ENCODE peak calls at places on chromosomes 6 and 20, in four cellular contexts. E, S, M and A are unnamed samples.

GRCh38 chr6:157269261-157269794 is 54.0 kb downstream of the TMEM242 start:
- DNase-seq in S (no peak), M (peak), E (no peak), A (no peak)

GRCh38 chr6:17057322-17057721 is 44.5 kb upstream of the STMND1 start:
- DNase-seq in M (no peak), E (no peak), S (no peak), A (no peak)

GRCh38 chr20:25867776-25868649 is 171.4 kb upstream of the ZNF337 start:
- DNase-seq in S (peak), M (peak), E (peak), A (peak)

GRCh38 chr6:37566209-37566859 is 66.6 kb upstream of the CCDC167 start:
- DNase-seq in S (peak), M (peak), E (peak), A (no peak)

GRCh38 chr6:19538086-19538485 is 299.1 kb upstream of the ID4 start:
- DNase-seq in M (no peak), E (no peak), S (peak), A (peak)

GRCh38 chr6:45479834-45480696 is 102.3 kb upstream of the SUPT3H start:
- DNase-seq in M (no peak), E (no peak), S (no peak), A (no peak)

GRCh38 chr6:39812853-39813533 is 20.8 kb downstream of the DAAM2 start:
- DNase-seq in S (no peak), M (peak), E (no peak), A (peak)

GRCh38 chr6:143270026-143270425 is 180.5 kb downstream of the ADAT2 start:
- DNase-seq in M (no peak), E (no peak), S (no peak), A (no peak)

GRCh38 chr6:166592818-166593217 is 6.3 kb upstream of the RAMACL start:
- DNase-seq in M (no peak), E (no peak), S (no peak), A (no peak)

GRCh38 chr6:156423829-156424228 is 353.3 kb upstream of the ARID1B start:
- DNase-seq in S (no peak), E (no peak), M (no peak), A (no peak)

GRCh38 chr6:25415274-25415673 is 136.1 kb downstream of the CARMIL1 start:
- DNase-seq in S (no peak), E (no peak), M (no peak), A (no peak)

GRCh38 chr6:7542878-7543394 is 1.5 kb downstream of the DSP start:
- DNase-seq in S (peak), M (no peak), E (peak), A (peak)

GRCh38 chr6:34476462-34476861 is 10.6 kb downstream of the PACSIN1 start:
- DNase-seq in S (no peak), E (no peak), M (no peak), A (no peak)

GRCh38 chr20:58829531-58829941 is 21.2 kb downstream of the GNAS-AS1 start:
- DNase-seq in S (no peak), E (no peak), M (peak), A (no peak)

GRCh38 chr6:73079978-73080377 is 145.3 kb downstream of the KHDC1L start:
- DNase-seq in M (no peak), S (no peak), E (no peak), A (no peak)

GRCh38 chr20:4722571-4722970 is 862 bp downstream of the PRND start:
- DNase-seq in E (peak), S (no peak), M (no peak), A (no peak)

GRCh38 chr6:7730411-7730810 is 4.5 kb downstream of the BMP6 start:
- DNase-seq in E (no peak), M (no peak), S (no peak), A (no peak)

GRCh38 chr6:137804647-137805046 is 62.4 kb upstream of the TNFAIP3 start:
- DNase-seq in S (no peak), E (no peak), M (no peak), A (no peak)

GRCh38 chr6:106512048-106512957 is 117.0 kb downstream of the RTN4IP1 start:
- DNase-seq in E (peak), S (peak), M (peak), A (peak)

GRCh38 chr6:44525761-44526351 is 138.3 kb downstream of the CDC5L start:
- DNase-seq in E (no peak), S (no peak), M (no peak), A (no peak)

GRCh38 chr6:26197736-26198625 is 110.8 kb downstream of the HFE start:
- DNase-seq in S (no peak), E (no peak), M (peak), A (no peak)

GRCh38 chr20:4519530-4519929 is 202.2 kb upstream of the PRND start:
- DNase-seq in M (no peak), E (peak), S (no peak), A (no peak)

GRCh38 chr6:117906905-117907599 is at the start of gene SLC35F1:
- DNase-seq in E (peak), M (peak), S (peak), A (peak)

GRCh38 chr20:63472862-63473390 is 471 bp upstream of the KCNQ2 start:
- DNase-seq in M (no peak), E (no peak), S (no peak), A (no peak)

GRCh38 chr6:161682982-161683381 is 409.1 kb upstream of the AGPAT4 start:
- DNase-seq in S (peak), M (no peak), E (no peak), A (no peak)

GRCh38 chr6:89273816-89274215 is 41.3 kb downstream of the GABRR2 start:
- DNase-seq in M (no peak), S (no peak), E (no peak), A (no peak)

GRCh38 chr6:26159417-26160273 is 72.4 kb downstream of the HFE start:
- DNase-seq in S (no peak), M (peak), E (no peak), A (peak)

GRCh38 chr6:139133272-139133671 is 1.6 kb upstream of the HECA start:
- DNase-seq in E (no peak), M (no peak), S (no peak), A (no peak)

GRCh38 chr20:52905235-52905634 is 66.9 kb upstream of the TSHZ2 start:
- DNase-seq in E (no peak), S (no peak), M (no peak), A (no peak)

GRCh38 chr6:89118931-89119330 is 1.1 kb upstream of the SRSF12 start:
- DNase-seq in E (no peak), S (no peak), M (no peak), A (no peak)

GRCh38 chr6:23647045-23647444 is 479.0 kb upstream of the NRSN1 start:
- DNase-seq in M (peak), S (no peak), E (no peak), A (no peak)

GRCh38 chr6:139977887-139978332 is 603.5 kb upstream of the CITED2 start:
- DNase-seq in E (no peak), M (no peak), S (no peak), A (no peak)

GRCh38 chr6:1027109-1027794 is 284.6 kb upstream of the FOXQ1 start:
- DNase-seq in S (no peak), E (no peak), M (no peak), A (no peak)

GRCh38 chr20:39081255-39081654 is 119.1 kb downstream of the DHX35 start:
- DNase-seq in S (peak), M (peak), E (peak), A (peak)

GRCh38 chr6:114194362-114195343 is 148.2 kb downstream of the HS3ST5 start:
- DNase-seq in M (no peak), E (no peak), S (no peak), A (peak)